ENCODE peak calls at places on chromosome 4, in ten cellular contexts. One of them, this sample, is unnamed.

GRCh38 chr4:26049447-26049846 is 135.4 kb downstream of the SMIM20 start:
- DNase-seq in AG09319: no peak
- DNase-seq in ovary: no peak
- DNase-seq in activated CD4-positive, alpha-beta T cell treated with anti-CD3 and anti-CD28 coated beads, Interleukin-2, amount 50 U/mL, for 4 hours: no peak
- DNase-seq in activated T-helper 1 cell treated with anti-CD3 and anti-CD28 coated beads, Interleukin-12 subunit alpha, Interleukin-12 subunit beta, Interleukin-2, Interleukin-4 antibody, amounts not matched to agents 30 ng/mL and 10 ng/mL and 1 ng/mL, durations not matched to agents 14 hours and 24 hours and 36 hours: no peak
- DNase-seq in aorta: no peak
- DNase-seq in stimulated activated CD8-positive, alpha-beta memory T cell treated with anti-CD3 and anti-CD28 coated beads, Interleukin-15, amount 100 ng/mL, for 24 hours: no peak
- DNase-seq in activated naive CD8-positive, alpha-beta T cell treated with anti-CD3 and anti-CD28 coated beads, Interleukin-2, amount 10 ng/mL, durations not matched to agents 7 days and 5 days: no peak
- DNase-seq in stimulated activated CD4-positive, alpha-beta T cell treated with anti-CD3 and anti-CD28 coated beads, Interleukin-4, amount 100 ng/mL, for 4 hours: no peak
- DNase-seq in activated T-cell treated with anti-CD3 and anti-CD28 coated beads, Interleukin-2, amount 50 U/mL, for 72 hours: no peak
- DNase-seq in this sample: no peak

GRCh38 chr4:77196866-77197265 is 39.9 kb downstream of the CCNG2 start:
- DNase-seq in activated CD4-positive, alpha-beta T cell treated with anti-CD3 and anti-CD28 coated beads, Interleukin-2, amount 50 U/mL, for 4 hours: no peak
- DNase-seq in aorta: no peak
- DNase-seq in stimulated activated CD4-positive, alpha-beta T cell treated with anti-CD3 and anti-CD28 coated beads, Interleukin-4, amount 100 ng/mL, for 4 hours: no peak
- DNase-seq in stimulated activated CD8-positive, alpha-beta memory T cell treated with anti-CD3 and anti-CD28 coated beads, Interleukin-15, amount 100 ng/mL, for 24 hours: no peak
- DNase-seq in activated T-cell treated with anti-CD3 and anti-CD28 coated beads, Interleukin-2, amount 50 U/mL, for 72 hours: peak
- DNase-seq in activated T-helper 1 cell treated with anti-CD3 and anti-CD28 coated beads, Interleukin-12 subunit alpha, Interleukin-12 subunit beta, Interleukin-2, Interleukin-4 antibody, amounts not matched to agents 30 ng/mL and 10 ng/mL and 1 ng/mL, durations not matched to agents 14 hours and 24 hours and 36 hours: no peak
- DNase-seq in AG09319: no peak
- DNase-seq in activated naive CD8-positive, alpha-beta T cell treated with anti-CD3 and anti-CD28 coated beads, Interleukin-2, amount 10 ng/mL, durations not matched to agents 7 days and 5 days: no peak
- DNase-seq in ovary: no peak
- DNase-seq in this sample: no peak

GRCh38 chr4:117085185-117085701 is at the start of gene TRAM1L1:
- DNase-seq in aorta: peak
- DNase-seq in activated T-cell treated with anti-CD3 and anti-CD28 coated beads, Interleukin-2, amount 50 U/mL, for 72 hours: peak
- DNase-seq in ovary: peak
- DNase-seq in activated T-helper 1 cell treated with anti-CD3 and anti-CD28 coated beads, Interleukin-12 subunit alpha, Interleukin-12 subunit beta, Interleukin-2, Interleukin-4 antibody, amounts not matched to agents 30 ng/mL and 10 ng/mL and 1 ng/mL, durations not matched to agents 14 hours and 24 hours and 36 hours: no peak
- DNase-seq in stimulated activated CD4-positive, alpha-beta T cell treated with anti-CD3 and anti-CD28 coated beads, Interleukin-4, amount 100 ng/mL, for 4 hours: no peak
- DNase-seq in AG09319: peak
- DNase-seq in stimulated activated CD8-positive, alpha-beta memory T cell treated with anti-CD3 and anti-CD28 coated beads, Interleukin-15, amount 100 ng/mL, for 24 hours: no peak
- DNase-seq in activated naive CD8-positive, alpha-beta T cell treated with anti-CD3 and anti-CD28 coated beads, Interleukin-2, amount 10 ng/mL, durations not matched to agents 7 days and 5 days: peak
- DNase-seq in activated CD4-positive, alpha-beta T cell treated with anti-CD3 and anti-CD28 coated beads, Interleukin-2, amount 50 U/mL, for 4 hours: no peak
- DNase-seq in this sample: peak

GRCh38 chr4:89906316-89906715 is 11.7 kb downstream of the MMRN1 start:
- DNase-seq in stimulated activated CD8-positive, alpha-beta memory T cell treated with anti-CD3 and anti-CD28 coated beads, Interleukin-15, amount 100 ng/mL, for 24 hours: no peak
- DNase-seq in activated T-helper 1 cell treated with anti-CD3 and anti-CD28 coated beads, Interleukin-12 subunit alpha, Interleukin-12 subunit beta, Interleukin-2, Interleukin-4 antibody, amounts not matched to agents 30 ng/mL and 10 ng/mL and 1 ng/mL, durations not matched to agents 14 hours and 24 hours and 36 hours: no peak
- DNase-seq in activated T-cell treated with anti-CD3 and anti-CD28 coated beads, Interleukin-2, amount 50 U/mL, for 72 hours: no peak
- DNase-seq in ovary: no peak
- DNase-seq in AG09319: no peak
- DNase-seq in aorta: no peak
- DNase-seq in activated naive CD8-positive, alpha-beta T cell treated with anti-CD3 and anti-CD28 coated beads, Interleukin-2, amount 10 ng/mL, durations not matched to agents 7 days and 5 days: no peak
- DNase-seq in stimulated activated CD4-positive, alpha-beta T cell treated with anti-CD3 and anti-CD28 coated beads, Interleukin-4, amount 100 ng/mL, for 4 hours: no peak
- DNase-seq in activated CD4-positive, alpha-beta T cell treated with anti-CD3 and anti-CD28 coated beads, Interleukin-2, amount 50 U/mL, for 4 hours: no peak
- DNase-seq in this sample: no peak

GRCh38 chr4:896216-896615 is 35.9 kb downstream of the GAK start:
- DNase-seq in stimulated activated CD8-positive, alpha-beta memory T cell treated with anti-CD3 and anti-CD28 coated beads, Interleukin-15, amount 100 ng/mL, for 24 hours: no peak
- DNase-seq in activated T-helper 1 cell treated with anti-CD3 and anti-CD28 coated beads, Interleukin-12 subunit alpha, Interleukin-12 subunit beta, Interleukin-2, Interleukin-4 antibody, amounts not matched to agents 30 ng/mL and 10 ng/mL and 1 ng/mL, durations not matched to agents 14 hours and 24 hours and 36 hours: no peak
- DNase-seq in stimulated activated CD4-positive, alpha-beta T cell treated with anti-CD3 and anti-CD28 coated beads, Interleukin-4, amount 100 ng/mL, for 4 hours: no peak
- DNase-seq in AG09319: no peak
- DNase-seq in activated CD4-positive, alpha-beta T cell treated with anti-CD3 and anti-CD28 coated beads, Interleukin-2, amount 50 U/mL, for 4 hours: no peak
- DNase-seq in ovary: no peak
- DNase-seq in activated T-cell treated with anti-CD3 and anti-CD28 coated beads, Interleukin-2, amount 50 U/mL, for 72 hours: no peak
- DNase-seq in activated naive CD8-positive, alpha-beta T cell treated with anti-CD3 and anti-CD28 coated beads, Interleukin-2, amount 10 ng/mL, durations not matched to agents 7 days and 5 days: no peak
- DNase-seq in aorta: no peak
- DNase-seq in this sample: no peak

GRCh38 chr4:52657630-52658501 is 1.2 kb downstream of the USP46 start:
- DNase-seq in stimulated activated CD8-positive, alpha-beta memory T cell treated with anti-CD3 and anti-CD28 coated beads, Interleukin-15, amount 100 ng/mL, for 24 hours: no peak
- DNase-seq in aorta: no peak
- DNase-seq in activated naive CD8-positive, alpha-beta T cell treated with anti-CD3 and anti-CD28 coated beads, Interleukin-2, amount 10 ng/mL, durations not matched to agents 7 days and 5 days: no peak
- DNase-seq in activated CD4-positive, alpha-beta T cell treated with anti-CD3 and anti-CD28 coated beads, Interleukin-2, amount 50 U/mL, for 4 hours: no peak
- DNase-seq in activated T-cell treated with anti-CD3 and anti-CD28 coated beads, Interleukin-2, amount 50 U/mL, for 72 hours: no peak
- DNase-seq in activated T-helper 1 cell treated with anti-CD3 and anti-CD28 coated beads, Interleukin-12 subunit alpha, Interleukin-12 subunit beta, Interleukin-2, Interleukin-4 antibody, amounts not matched to agents 30 ng/mL and 10 ng/mL and 1 ng/mL, durations not matched to agents 14 hours and 24 hours and 36 hours: no peak
- DNase-seq in ovary: peak
- DNase-seq in AG09319: peak
- DNase-seq in stimulated activated CD4-positive, alpha-beta T cell treated with anti-CD3 and anti-CD28 coated beads, Interleukin-4, amount 100 ng/mL, for 4 hours: no peak
- DNase-seq in this sample: peak

GRCh38 chr4:109009909-109010308 is 247.1 kb upstream of the ETNPPL start:
- DNase-seq in aorta: no peak
- DNase-seq in activated naive CD8-positive, alpha-beta T cell treated with anti-CD3 and anti-CD28 coated beads, Interleukin-2, amount 10 ng/mL, durations not matched to agents 7 days and 5 days: no peak
- DNase-seq in AG09319: peak
- DNase-seq in activated CD4-positive, alpha-beta T cell treated with anti-CD3 and anti-CD28 coated beads, Interleukin-2, amount 50 U/mL, for 4 hours: no peak
- DNase-seq in stimulated activated CD4-positive, alpha-beta T cell treated with anti-CD3 and anti-CD28 coated beads, Interleukin-4, amount 100 ng/mL, for 4 hours: no peak
- DNase-seq in activated T-cell treated with anti-CD3 and anti-CD28 coated beads, Interleukin-2, amount 50 U/mL, for 72 hours: no peak
- DNase-seq in activated T-helper 1 cell treated with anti-CD3 and anti-CD28 coated beads, Interleukin-12 subunit alpha, Interleukin-12 subunit beta, Interleukin-2, Interleukin-4 antibody, amounts not matched to agents 30 ng/mL and 10 ng/mL and 1 ng/mL, durations not matched to agents 14 hours and 24 hours and 36 hours: no peak
- DNase-seq in stimulated activated CD8-positive, alpha-beta memory T cell treated with anti-CD3 and anti-CD28 coated beads, Interleukin-15, amount 100 ng/mL, for 24 hours: no peak
- DNase-seq in ovary: no peak
- DNase-seq in this sample: no peak

GRCh38 chr4:89397464-89397863 is 89.9 kb upstream of the GPRIN3 start:
- DNase-seq in ovary: no peak
- DNase-seq in stimulated activated CD8-positive, alpha-beta memory T cell treated with anti-CD3 and anti-CD28 coated beads, Interleukin-15, amount 100 ng/mL, for 24 hours: no peak
- DNase-seq in AG09319: no peak
- DNase-seq in activated naive CD8-positive, alpha-beta T cell treated with anti-CD3 and anti-CD28 coated beads, Interleukin-2, amount 10 ng/mL, durations not matched to agents 7 days and 5 days: no peak
- DNase-seq in activated T-cell treated with anti-CD3 and anti-CD28 coated beads, Interleukin-2, amount 50 U/mL, for 72 hours: no peak
- DNase-seq in stimulated activated CD4-positive, alpha-beta T cell treated with anti-CD3 and anti-CD28 coated beads, Interleukin-4, amount 100 ng/mL, for 4 hours: no peak
- DNase-seq in activated T-helper 1 cell treated with anti-CD3 and anti-CD28 coated beads, Interleukin-12 subunit alpha, Interleukin-12 subunit beta, Interleukin-2, Interleukin-4 antibody, amounts not matched to agents 30 ng/mL and 10 ng/mL and 1 ng/mL, durations not matched to agents 14 hours and 24 hours and 36 hours: no peak
- DNase-seq in activated CD4-positive, alpha-beta T cell treated with anti-CD3 and anti-CD28 coated beads, Interleukin-2, amount 50 U/mL, for 4 hours: no peak
- DNase-seq in aorta: no peak
- DNase-seq in this sample: no peak

GRCh38 chr4:96786306-96786705 is 946.4 kb downstream of the PDHA2 start:
- DNase-seq in AG09319: no peak
- DNase-seq in aorta: no peak
- DNase-seq in ovary: no peak
- DNase-seq in activated T-helper 1 cell treated with anti-CD3 and anti-CD28 coated beads, Interleukin-12 subunit alpha, Interleukin-12 subunit beta, Interleukin-2, Interleukin-4 antibody, amounts not matched to agents 30 ng/mL and 10 ng/mL and 1 ng/mL, durations not matched to agents 14 hours and 24 hours and 36 hours: no peak
- DNase-seq in activated naive CD8-positive, alpha-beta T cell treated with anti-CD3 and anti-CD28 coated beads, Interleukin-2, amount 10 ng/mL, durations not matched to agents 7 days and 5 days: no peak
- DNase-seq in activated CD4-positive, alpha-beta T cell treated with anti-CD3 and anti-CD28 coated beads, Interleukin-2, amount 50 U/mL, for 4 hours: no peak
- DNase-seq in stimulated activated CD4-positive, alpha-beta T cell treated with anti-CD3 and anti-CD28 coated beads, Interleukin-4, amount 100 ng/mL, for 4 hours: no peak
- DNase-seq in activated T-cell treated with anti-CD3 and anti-CD28 coated beads, Interleukin-2, amount 50 U/mL, for 72 hours: no peak
- DNase-seq in stimulated activated CD8-positive, alpha-beta memory T cell treated with anti-CD3 and anti-CD28 coated beads, Interleukin-15, amount 100 ng/mL, for 24 hours: no peak
- DNase-seq in this sample: no peak

GRCh38 chr4:1609901-1610790 is 74.0 kb downstream of the FAM53A start:
- DNase-seq in stimulated activated CD8-positive, alpha-beta memory T cell treated with anti-CD3 and anti-CD28 coated beads, Interleukin-15, amount 100 ng/mL, for 24 hours: no peak
- DNase-seq in AG09319: no peak
- DNase-seq in ovary: no peak
- DNase-seq in activated CD4-positive, alpha-beta T cell treated with anti-CD3 and anti-CD28 coated beads, Interleukin-2, amount 50 U/mL, for 4 hours: no peak
- DNase-seq in activated naive CD8-positive, alpha-beta T cell treated with anti-CD3 and anti-CD28 coated beads, Interleukin-2, amount 10 ng/mL, durations not matched to agents 7 days and 5 days: no peak
- DNase-seq in activated T-cell treated with anti-CD3 and anti-CD28 coated beads, Interleukin-2, amount 50 U/mL, for 72 hours: no peak
- DNase-seq in stimulated activated CD4-positive, alpha-beta T cell treated with anti-CD3 and anti-CD28 coated beads, Interleukin-4, amount 100 ng/mL, for 4 hours: no peak
- DNase-seq in activated T-helper 1 cell treated with anti-CD3 and anti-CD28 coated beads, Interleukin-12 subunit alpha, Interleukin-12 subunit beta, Interleukin-2, Interleukin-4 antibody, amounts not matched to agents 30 ng/mL and 10 ng/mL and 1 ng/mL, durations not matched to agents 14 hours and 24 hours and 36 hours: no peak
- DNase-seq in aorta: peak
- DNase-seq in this sample: no peak

GRCh38 chr4:185167205-185167604 is 24.1 kb downstream of the SLC25A4 start:
- DNase-seq in activated T-cell treated with anti-CD3 and anti-CD28 coated beads, Interleukin-2, amount 50 U/mL, for 72 hours: no peak
- DNase-seq in AG09319: no peak
- DNase-seq in aorta: no peak
- DNase-seq in stimulated activated CD4-positive, alpha-beta T cell treated with anti-CD3 and anti-CD28 coated beads, Interleukin-4, amount 100 ng/mL, for 4 hours: no peak
- DNase-seq in activated naive CD8-positive, alpha-beta T cell treated with anti-CD3 and anti-CD28 coated beads, Interleukin-2, amount 10 ng/mL, durations not matched to agents 7 days and 5 days: no peak
- DNase-seq in activated T-helper 1 cell treated with anti-CD3 and anti-CD28 coated beads, Interleukin-12 subunit alpha, Interleukin-12 subunit beta, Interleukin-2, Interleukin-4 antibody, amounts not matched to agents 30 ng/mL and 10 ng/mL and 1 ng/mL, durations not matched to agents 14 hours and 24 hours and 36 hours: no peak
- DNase-seq in stimulated activated CD8-positive, alpha-beta memory T cell treated with anti-CD3 and anti-CD28 coated beads, Interleukin-15, amount 100 ng/mL, for 24 hours: no peak
- DNase-seq in activated CD4-positive, alpha-beta T cell treated with anti-CD3 and anti-CD28 coated beads, Interleukin-2, amount 50 U/mL, for 4 hours: no peak
- DNase-seq in ovary: no peak
- DNase-seq in this sample: no peak

GRCh38 chr4:102675142-102675541 is 85.6 kb downstream of the MANBA start:
- DNase-seq in aorta: no peak
- DNase-seq in stimulated activated CD8-positive, alpha-beta memory T cell treated with anti-CD3 and anti-CD28 coated beads, Interleukin-15, amount 100 ng/mL, for 24 hours: no peak
- DNase-seq in activated T-cell treated with anti-CD3 and anti-CD28 coated beads, Interleukin-2, amount 50 U/mL, for 72 hours: no peak
- DNase-seq in stimulated activated CD4-positive, alpha-beta T cell treated with anti-CD3 and anti-CD28 coated beads, Interleukin-4, amount 100 ng/mL, for 4 hours: no peak
- DNase-seq in AG09319: no peak
- DNase-seq in activated T-helper 1 cell treated with anti-CD3 and anti-CD28 coated beads, Interleukin-12 subunit alpha, Interleukin-12 subunit beta, Interleukin-2, Interleukin-4 antibody, amounts not matched to agents 30 ng/mL and 10 ng/mL and 1 ng/mL, durations not matched to agents 14 hours and 24 hours and 36 hours: no peak
- DNase-seq in activated naive CD8-positive, alpha-beta T cell treated with anti-CD3 and anti-CD28 coated beads, Interleukin-2, amount 10 ng/mL, durations not matched to agents 7 days and 5 days: no peak
- DNase-seq in activated CD4-positive, alpha-beta T cell treated with anti-CD3 and anti-CD28 coated beads, Interleukin-2, amount 50 U/mL, for 4 hours: no peak
- DNase-seq in ovary: no peak
- DNase-seq in this sample: no peak

GRCh38 chr4:187972135-187972534 is 23.4 kb upstream of the ZFP42 start:
- DNase-seq in AG09319: no peak
- DNase-seq in stimulated activated CD8-positive, alpha-beta memory T cell treated with anti-CD3 and anti-CD28 coated beads, Interleukin-15, amount 100 ng/mL, for 24 hours: no peak
- DNase-seq in activated T-helper 1 cell treated with anti-CD3 and anti-CD28 coated beads, Interleukin-12 subunit alpha, Interleukin-12 subunit beta, Interleukin-2, Interleukin-4 antibody, amounts not matched to agents 30 ng/mL and 10 ng/mL and 1 ng/mL, durations not matched to agents 14 hours and 24 hours and 36 hours: no peak
- DNase-seq in aorta: no peak
- DNase-seq in activated CD4-positive, alpha-beta T cell treated with anti-CD3 and anti-CD28 coated beads, Interleukin-2, amount 50 U/mL, for 4 hours: no peak
- DNase-seq in stimulated activated CD4-positive, alpha-beta T cell treated with anti-CD3 and anti-CD28 coated beads, Interleukin-4, amount 100 ng/mL, for 4 hours: no peak
- DNase-seq in activated naive CD8-positive, alpha-beta T cell treated with anti-CD3 and anti-CD28 coated beads, Interleukin-2, amount 10 ng/mL, durations not matched to agents 7 days and 5 days: no peak
- DNase-seq in activated T-cell treated with anti-CD3 and anti-CD28 coated beads, Interleukin-2, amount 50 U/mL, for 72 hours: no peak
- DNase-seq in ovary: no peak
- DNase-seq in this sample: no peak

GRCh38 chr4:180811556-180811955 is 1431.6 kb upstream of the TENM3 start:
- DNase-seq in stimulated activated CD4-positive, alpha-beta T cell treated with anti-CD3 and anti-CD28 coated beads, Interleukin-4, amount 100 ng/mL, for 4 hours: no peak
- DNase-seq in activated T-helper 1 cell treated with anti-CD3 and anti-CD28 coated beads, Interleukin-12 subunit alpha, Interleukin-12 subunit beta, Interleukin-2, Interleukin-4 antibody, amounts not matched to agents 30 ng/mL and 10 ng/mL and 1 ng/mL, durations not matched to agents 14 hours and 24 hours and 36 hours: no peak
- DNase-seq in activated CD4-positive, alpha-beta T cell treated with anti-CD3 and anti-CD28 coated beads, Interleukin-2, amount 50 U/mL, for 4 hours: no peak
- DNase-seq in stimulated activated CD8-positive, alpha-beta memory T cell treated with anti-CD3 and anti-CD28 coated beads, Interleukin-15, amount 100 ng/mL, for 24 hours: no peak
- DNase-seq in ovary: no peak
- DNase-seq in AG09319: no peak
- DNase-seq in aorta: no peak
- DNase-seq in activated naive CD8-positive, alpha-beta T cell treated with anti-CD3 and anti-CD28 coated beads, Interleukin-2, amount 10 ng/mL, durations not matched to agents 7 days and 5 days: no peak
- DNase-seq in activated T-cell treated with anti-CD3 and anti-CD28 coated beads, Interleukin-2, amount 50 U/mL, for 72 hours: no peak
- DNase-seq in this sample: no peak

GRCh38 chr4:169988252-169988651 is 37.9 kb downstream of the MFAP3L start:
- DNase-seq in aorta: no peak
- DNase-seq in activated naive CD8-positive, alpha-beta T cell treated with anti-CD3 and anti-CD28 coated beads, Interleukin-2, amount 10 ng/mL, durations not matched to agents 7 days and 5 days: no peak
- DNase-seq in stimulated activated CD8-positive, alpha-beta memory T cell treated with anti-CD3 and anti-CD28 coated beads, Interleukin-15, amount 100 ng/mL, for 24 hours: no peak
- DNase-seq in activated T-cell treated with anti-CD3 and anti-CD28 coated beads, Interleukin-2, amount 50 U/mL, for 72 hours: no peak
- DNase-seq in activated T-helper 1 cell treated with anti-CD3 and anti-CD28 coated beads, Interleukin-12 subunit alpha, Interleukin-12 subunit beta, Interleukin-2, Interleukin-4 antibody, amounts not matched to agents 30 ng/mL and 10 ng/mL and 1 ng/mL, durations not matched to agents 14 hours and 24 hours and 36 hours: no peak
- DNase-seq in ovary: no peak
- DNase-seq in stimulated activated CD4-positive, alpha-beta T cell treated with anti-CD3 and anti-CD28 coated beads, Interleukin-4, amount 100 ng/mL, for 4 hours: no peak
- DNase-seq in AG09319: no peak
- DNase-seq in activated CD4-positive, alpha-beta T cell treated with anti-CD3 and anti-CD28 coated beads, Interleukin-2, amount 50 U/mL, for 4 hours: no peak
- DNase-seq in this sample: no peak

GRCh38 chr4:26105815-26106699 is 192.0 kb downstream of the SMIM20 start:
- DNase-seq in activated T-helper 1 cell treated with anti-CD3 and anti-CD28 coated beads, Interleukin-12 subunit alpha, Interleukin-12 subunit beta, Interleukin-2, Interleukin-4 antibody, amounts not matched to agents 30 ng/mL and 10 ng/mL and 1 ng/mL, durations not matched to agents 14 hours and 24 hours and 36 hours: no peak
- DNase-seq in AG09319: no peak
- DNase-seq in ovary: no peak
- DNase-seq in aorta: no peak
- DNase-seq in stimulated activated CD8-positive, alpha-beta memory T cell treated with anti-CD3 and anti-CD28 coated beads, Interleukin-15, amount 100 ng/mL, for 24 hours: no peak
- DNase-seq in stimulated activated CD4-positive, alpha-beta T cell treated with anti-CD3 and anti-CD28 coated beads, Interleukin-4, amount 100 ng/mL, for 4 hours: no peak
- DNase-seq in activated naive CD8-positive, alpha-beta T cell treated with anti-CD3 and anti-CD28 coated beads, Interleukin-2, amount 10 ng/mL, durations not matched to agents 7 days and 5 days: no peak
- DNase-seq in activated T-cell treated with anti-CD3 and anti-CD28 coated beads, Interleukin-2, amount 50 U/mL, for 72 hours: no peak
- DNase-seq in activated CD4-positive, alpha-beta T cell treated with anti-CD3 and anti-CD28 coated beads, Interleukin-2, amount 50 U/mL, for 4 hours: no peak
- DNase-seq in this sample: no peak